ENCODE peak calls at places on chromosomes 12 and 14, in seven cellular contexts. H, K, C, Z, E, L and J are unnamed samples.

GRCh38 chr12:13102481-13103195 is 829 bp downstream of the GSG1 start:
- DNase-seq in K (no peak), C (no peak), E (no peak), L (peak), H (no peak), Z (no peak), J (no peak)

GRCh38 chr14:73259837-73260236 is 22.5 kb downstream of the PAPLN start:
- DNase-seq in E (no peak), H (no peak), K (no peak), C (no peak), L (no peak), Z (no peak), J (no peak)

GRCh38 chr12:19792028-19792427 is 352.7 kb downstream of the AEBP2 start:
- DNase-seq in L (no peak), Z (peak), K (no peak), E (no peak), H (peak), C (no peak), J (no peak)

GRCh38 chr14:38145142-38145541 is 62.6 kb upstream of the SSTR1 start:
- DNase-seq in Z (no peak), C (no peak), L (no peak), E (no peak), H (no peak), K (no peak), J (no peak)

GRCh38 chr14:31990183-31990862 is 86.8 kb upstream of the ARHGAP5 start:
- DNase-seq in H (no peak), Z (no peak), C (no peak), L (no peak), K (no peak), E (no peak), J (no peak)

GRCh38 chr12:79402626-79403025 is 288.1 kb downstream of the PAWR start:
- DNase-seq in E (no peak), L (no peak), H (no peak), K (no peak), Z (no peak), C (no peak), J (no peak)

GRCh38 chr12:120276734-120277133 is 11.2 kb upstream of the PXN start:
- DNase-seq in L (no peak), K (no peak), Z (no peak), E (no peak), H (no peak), C (no peak), J (no peak)

GRCh38 chr12:31204995-31205582 is 120.9 kb downstream of the SINHCAF start:
- DNase-seq in C (no peak), L (no peak), E (no peak), K (no peak), H (no peak), Z (no peak), J (no peak)

GRCh38 chr12:31749024-31749704 is 20.3 kb upstream of the AMN1 start:
- DNase-seq in H (peak), E (no peak), L (no peak), K (no peak), Z (peak), C (no peak), J (no peak)